ENCODE peak calls at places on chromosomes 4 and X, in nine cellular contexts. I is fibroblast of mammary gland; E is choroid plexus epithelial cell; H is ovary; G is spleen; C is AG04449; B is tibial nerve; L is CD8-positive, alpha-beta T cell; O is hepatocyte. Q is an unnamed sample.

GRCh38 chr4:14653338-14653737 is 348.9 kb upstream of the CPEB2 start:
- DNase-seq in I (no peak), E (no peak), H (no peak), G (no peak), C (no peak), B (no peak), L (no peak), O (no peak), Q (no peak)

GRCh38 chr4:20248155-20248558 is 3.5 kb upstream of the SLIT2 start:
- DNase-seq in I (peak; percentile 92), E (peak; percentile 87), H (no peak), G (no peak), C (no peak), B (peak; percentile 12), L (no peak), O (peak; percentile 77), Q (peak; percentile 85)

GRCh38 chr4:153114771-153115321 is 89.4 kb upstream of the TRIM2 start:
- DNase-seq in I (peak; percentile 83), E (peak; percentile 79), H (no peak), G (no peak), C (no peak), B (no peak), L (peak; percentile 59), O (peak; percentile 29), Q (peak; percentile 60)

GRCh38 chr4:148376151-148376550 is 66.1 kb downstream of the NR3C2 start:
- DNase-seq in I (no peak), E (peak; percentile 65), H (peak; percentile 45), G (no peak), C (no peak), B (peak; percentile 24), L (peak; percentile 57), O (peak; percentile 40), Q (peak; percentile 69)

GRCh38 chr4:75516144-75516543 is 1.9 kb downstream of the THAP6 start:
- DNase-seq in I (no peak), E (no peak), H (no peak), G (no peak), C (no peak), B (no peak), L (no peak), O (no peak), Q (no peak)

GRCh38 chr4:37693450-37694190 is 7.4 kb upstream of the RELL1 start:
- DNase-seq in I (peak; percentile 90), E (peak; percentile 92), H (no peak), G (no peak), C (peak; percentile 74), B (no peak), L (no peak), O (no peak), Q (peak; percentile 72)

GRCh38 chr4:75733369-75733768 is 9.0 kb downstream of the USO1 start:
- DNase-seq in I (peak; percentile 74), E (peak; percentile 56), H (no peak), G (no peak), C (no peak), B (no peak), L (no peak), O (no peak), Q (no peak)

GRCh38 chrX:25020391-25021131 is 4.8 kb upstream of the ARX start:
- DNase-seq in I (no peak), E (no peak), H (peak; percentile 61), G (no peak), C (no peak), B (no peak), L (peak; percentile 22), O (peak; percentile 66), Q (no peak)

GRCh38 chrX:3811331-3812311 is 98.2 kb upstream of the PRKX start:
- DNase-seq in I (peak; percentile 58), E (peak; percentile 69), H (peak; percentile 43), G (peak; percentile 72), C (no peak), B (no peak), L (peak; percentile 31), O (peak; percentile 52), Q (peak; percentile 47)

GRCh38 chr4:3827616-3828492 is 61.7 kb downstream of the ADRA2C start:
- DNase-seq in I (peak; percentile 37), E (peak; percentile 5), H (peak; percentile 30), G (peak; percentile 83), C (no peak), B (peak; percentile 18), L (no peak), O (peak; percentile 53), Q (peak; percentile 62)

GRCh38 chr4:186693159-186693815 is 30.4 kb downstream of the FAT1 start:
- DNase-seq in I (peak; percentile 97), E (peak; percentile 94), H (peak; percentile 33), G (no peak), C (peak; percentile 38), B (peak; percentile 87), L (no peak), O (no peak), Q (no peak)

GRCh38 chr4:27790911-27791310 is 930.3 kb downstream of the STIM2 start:
- DNase-seq in I (peak; percentile 38), E (peak; percentile 40), H (no peak), G (no peak), C (no peak), B (no peak), L (no peak), O (no peak), Q (peak; percentile 30)

GRCh38 chrX:47366051-47366722 is 4.2 kb upstream of the ZNF157 start:
- DNase-seq in I (peak; percentile 73), E (peak; percentile 81), H (peak; percentile 60), G (peak; percentile 88), C (no peak), B (peak; percentile 29), L (peak; percentile 69), O (peak; percentile 71), Q (peak; percentile 68)

GRCh38 chr4:3745886-3746656 is 20.1 kb upstream of the ADRA2C start:
- DNase-seq in I (peak; percentile 9), E (no peak), H (no peak), G (no peak), C (no peak), B (no peak), L (no peak), O (no peak), Q (no peak)

GRCh38 chr4:104868942-104869341 is 277.7 kb upstream of the TET2 start:
- DNase-seq in I (no peak), E (no peak), H (no peak), G (no peak), C (no peak), B (no peak), L (no peak), O (no peak), Q (no peak)

GRCh38 chr4:25666031-25666630 is 10.5 kb downstream of the SLC34A2 start:
- DNase-seq in I (no peak), E (no peak), H (no peak), G (no peak), C (no peak), B (no peak), L (no peak), O (no peak), Q (no peak)

GRCh38 chr4:57658188-57658587 is 548.0 kb upstream of the IGFBP7 start:
- DNase-seq in I (no peak), E (no peak), H (no peak), G (no peak), C (no peak), B (no peak), L (no peak), O (no peak), Q (no peak)

GRCh38 chr4:164734476-164734875 is 19.5 kb upstream of the SMIM31 start:
- DNase-seq in I (no peak), E (no peak), H (no peak), G (no peak), C (no peak), B (no peak), L (no peak), O (no peak), Q (no peak)

GRCh38 chr4:142940614-142941013 is 94.5 kb upstream of the INPP4B start:
- DNase-seq in I (no peak), E (no peak), H (no peak), G (no peak), C (no peak), B (no peak), L (no peak), O (no peak), Q (no peak)

GRCh38 chr4:99205104-99205979 is 13.7 kb downstream of the ADH6 start:
- DNase-seq in I (peak; percentile 86), E (peak; percentile 59), H (peak; percentile 47), G (no peak), C (no peak), B (peak; percentile 46), L (no peak), O (peak; percentile 44), Q (peak; percentile 82)

GRCh38 chr4:57190651-57191481 is 80.7 kb upstream of the IGFBP7 start:
- DNase-seq in I (peak; percentile 40), E (peak; percentile 46), H (no peak), G (no peak), C (no peak), B (no peak), L (no peak), O (peak; percentile 56), Q (peak; percentile 55)

GRCh38 chrX:131816551-131817136 is 206.5 kb upstream of the STK26 start:
- DNase-seq in I (peak; percentile 75), E (no peak), H (peak; percentile 88), G (peak; percentile 74), C (no peak), B (peak; percentile 73), L (peak; percentile 54), O (no peak), Q (no peak)
- TF ChIP-seq CTCF in I (peak; percentile 26), E (no peak), H (peak; percentile 49), G (peak; percentile 8), C (no peak), B (peak; percentile 85), L (peak; percentile 20), O (no peak), Q (no peak)

GRCh38 chr4:171812377-171813194 is 618 bp upstream of the GALNTL6 start:
- DNase-seq in I (no peak), E (peak; percentile 6), H (no peak), G (peak; percentile 82), C (no peak), B (no peak), L (no peak), O (peak; percentile 11), Q (no peak)
- H3K4me3 ChIP-seq in I (peak overlapping the region; percentile 33), E (peak overlapping the region; percentile 55), H (no peak overlapping the region), G (peak overlapping the region; percentile 31), C (peak overlapping the region; percentile 62), B (peak overlapping the region; percentile 20), L (no peak overlapping the region), O (peak overlapping the region; percentile 65), Q (peak overlapping the region; percentile 19)

DNA sequence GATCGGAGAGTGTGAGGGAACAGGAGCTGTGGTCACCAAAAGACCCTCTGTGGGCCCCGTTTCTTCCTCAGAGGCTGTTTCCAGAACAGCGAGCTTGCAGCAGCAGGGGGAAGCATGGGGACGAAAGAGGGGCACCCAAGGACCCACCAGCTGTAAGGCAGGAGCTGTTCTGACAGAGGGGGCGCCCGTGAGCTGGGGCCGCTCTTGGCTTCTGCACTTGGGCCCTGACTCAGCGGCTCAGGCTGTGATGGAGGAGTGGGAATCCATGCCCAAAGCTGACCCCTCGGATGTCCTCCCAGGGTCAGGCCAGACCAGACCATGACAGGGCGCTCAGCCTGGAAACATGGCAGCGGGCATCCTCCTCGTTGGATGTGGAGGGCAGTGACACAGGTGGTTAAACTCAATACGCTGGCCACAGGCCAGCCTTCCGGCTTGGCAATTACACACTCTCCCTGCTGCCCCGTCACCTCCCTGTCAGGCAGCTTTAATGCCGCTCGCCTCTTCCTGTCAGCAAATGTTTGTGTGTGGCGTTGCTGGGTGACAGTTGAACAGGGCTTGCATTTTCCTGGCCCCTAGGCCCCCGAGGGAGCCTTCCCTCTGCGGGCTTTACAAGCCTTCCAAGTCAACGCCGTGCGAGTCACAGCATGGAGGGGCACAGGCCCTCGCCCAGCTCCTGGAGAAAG is 620.2 kb downstream of the BCOR start:
- DNase-seq in I (no peak), E (no peak), H (peak; percentile 30), G (no peak), C (no peak), B (no peak), L (peak; percentile 40), O (peak; percentile 62), Q (peak; percentile 43)
- TF ChIP-seq CTCF in I (no peak), E (no peak), H (no peak), G (no peak), C (no peak), B (no peak), L (no peak), O (peak; percentile 33), Q (no peak)

GRCh38 chrX:21373637-21374162 is 518 bp upstream of the CNKSR2 start:
- DNase-seq in I (no peak), E (no peak), H (no peak), G (no peak), C (no peak), B (no peak), L (no peak), O (no peak), Q (no peak)
- H3K4me3 ChIP-seq in I (peak overlapping the region; percentile 19), E (peak overlapping the region; percentile 46), H (peak overlapping the region; percentile 36), G (peak overlapping the region; percentile 28), C (peak overlapping the region; percentile 33), B (peak overlapping the region; percentile 43), L (peak overlapping the region; percentile 61), O (peak overlapping the region; percentile 14), Q (peak overlapping the region; percentile 60)